ENCODE peak calls at places on chromosomes 11 and 22, in nine cellular contexts. One of them, this sample, is unnamed. For H3K4me1, the result is how much of the 10 kb centered on the place peaks cover.

GRCh38 chr11:122751298-122752070 is 86.8 kb upstream of the CRTAM start:
- DNase-seq in stomach: no peak
- DNase-seq in heart left ventricle: no peak
- DNase-seq in pancreas: no peak
- DNase-seq in heart right ventricle: no peak
- DNase-seq in prostate gland: no peak
- DNase-seq in GM23248: peak
- DNase-seq in cardiac muscle cell: no peak
- DNase-seq in tibial artery: no peak
- DNase-seq in this sample: no peak

GRCh38 chr11:69470301-69470700 is 11.2 kb upstream of the LINC01488 start:
- DNase-seq in pancreas: no peak
- DNase-seq in tibial artery: no peak
- DNase-seq in cardiac muscle cell: no peak
- DNase-seq in stomach: no peak
- DNase-seq in heart right ventricle: no peak
- DNase-seq in GM23248: no peak
- DNase-seq in prostate gland: no peak
- DNase-seq in heart left ventricle: no peak
- DNase-seq in this sample: no peak

GRCh38 chr11:126546191-126546590 is 190.7 kb downstream of the ST3GAL4 start:
- DNase-seq in pancreas: no peak
- DNase-seq in GM23248: peak
- DNase-seq in stomach: no peak
- DNase-seq in prostate gland: no peak
- DNase-seq in heart right ventricle: no peak
- DNase-seq in heart left ventricle: no peak
- DNase-seq in tibial artery: no peak
- DNase-seq in cardiac muscle cell: peak
- DNase-seq in this sample: peak

GRCh38 chr11:10931761-10932700 is 74.2 kb upstream of the ZBED5 start:
- DNase-seq in tibial artery: peak
- DNase-seq in cardiac muscle cell: peak
- DNase-seq in stomach: no peak
- DNase-seq in prostate gland: peak
- DNase-seq in heart right ventricle: peak
- DNase-seq in heart left ventricle: peak
- DNase-seq in pancreas: no peak
- DNase-seq in GM23248: no peak
- DNase-seq in this sample: no peak

GRCh38 chr11:11849127-11849746 is 7.5 kb downstream of the USP47 start:
- DNase-seq in heart right ventricle: peak
- DNase-seq in prostate gland: peak
- DNase-seq in cardiac muscle cell: peak
- DNase-seq in tibial artery: peak
- DNase-seq in stomach: peak
- DNase-seq in GM23248: peak
- DNase-seq in heart left ventricle: peak
- DNase-seq in pancreas: peak
- DNase-seq in this sample: peak

GRCh38 chr11:31799036-31799793 is 11.9 kb downstream of the PAX6 start:
- DNase-seq in cardiac muscle cell: no peak
- DNase-seq in pancreas: no peak
- DNase-seq in heart left ventricle: no peak
- DNase-seq in heart right ventricle: no peak
- DNase-seq in stomach: no peak
- DNase-seq in prostate gland: no peak
- DNase-seq in tibial artery: no peak
- DNase-seq in GM23248: no peak
- DNase-seq in this sample: peak

GRCh38 chr22:27492566-27493201 is 308.9 kb downstream of the MN1 start:
- DNase-seq in prostate gland: no peak
- DNase-seq in pancreas: no peak
- DNase-seq in GM23248: no peak
- DNase-seq in heart right ventricle: no peak
- DNase-seq in cardiac muscle cell: no peak
- DNase-seq in tibial artery: no peak
- DNase-seq in heart left ventricle: no peak
- DNase-seq in stomach: no peak
- DNase-seq in this sample: no peak

GRCh38 chr11:63764201-63764711 is 4.3 kb downstream of the ZFTA start:
- DNase-seq in heart left ventricle: peak
- DNase-seq in tibial artery: no peak
- DNase-seq in prostate gland: no peak
- DNase-seq in pancreas: peak
- DNase-seq in stomach: no peak
- DNase-seq in GM23248: no peak
- DNase-seq in heart right ventricle: no peak
- DNase-seq in cardiac muscle cell: no peak
- DNase-seq in this sample: no peak

GRCh38 chr22:35742342-35743100 is 24.8 kb downstream of the APOL5 start:
- DNase-seq in heart right ventricle: no peak
- DNase-seq in prostate gland: no peak
- DNase-seq in stomach: no peak
- DNase-seq in heart left ventricle: no peak
- DNase-seq in pancreas: no peak
- DNase-seq in GM23248: peak
- DNase-seq in cardiac muscle cell: peak
- DNase-seq in tibial artery: no peak
- DNase-seq in this sample: peak

GRCh38 chr22:35746946-35747703 is 29.5 kb downstream of the APOL5 start:
- DNase-seq in GM23248: peak
- DNase-seq in cardiac muscle cell: no peak
- DNase-seq in heart right ventricle: no peak
- DNase-seq in prostate gland: no peak
- DNase-seq in heart left ventricle: no peak
- DNase-seq in tibial artery: no peak
- DNase-seq in pancreas: no peak
- DNase-seq in stomach: no peak
- DNase-seq in this sample: no peak

GRCh38 chr22:35740616-35741015 is 22.9 kb downstream of the APOL5 start:
- DNase-seq in pancreas: no peak
- DNase-seq in prostate gland: no peak
- DNase-seq in heart left ventricle: no peak
- DNase-seq in cardiac muscle cell: no peak
- DNase-seq in heart right ventricle: no peak
- DNase-seq in stomach: no peak
- DNase-seq in GM23248: peak
- DNase-seq in tibial artery: no peak
- DNase-seq in this sample: no peak

GRCh38 chr22:35746248-35746647 is 28.6 kb downstream of the APOL5 start:
- DNase-seq in stomach: no peak
- DNase-seq in heart left ventricle: peak
- DNase-seq in pancreas: no peak
- DNase-seq in cardiac muscle cell: peak
- DNase-seq in prostate gland: no peak
- DNase-seq in GM23248: no peak
- DNase-seq in tibial artery: no peak
- DNase-seq in heart right ventricle: peak
- DNase-seq in this sample: no peak

DNA sequence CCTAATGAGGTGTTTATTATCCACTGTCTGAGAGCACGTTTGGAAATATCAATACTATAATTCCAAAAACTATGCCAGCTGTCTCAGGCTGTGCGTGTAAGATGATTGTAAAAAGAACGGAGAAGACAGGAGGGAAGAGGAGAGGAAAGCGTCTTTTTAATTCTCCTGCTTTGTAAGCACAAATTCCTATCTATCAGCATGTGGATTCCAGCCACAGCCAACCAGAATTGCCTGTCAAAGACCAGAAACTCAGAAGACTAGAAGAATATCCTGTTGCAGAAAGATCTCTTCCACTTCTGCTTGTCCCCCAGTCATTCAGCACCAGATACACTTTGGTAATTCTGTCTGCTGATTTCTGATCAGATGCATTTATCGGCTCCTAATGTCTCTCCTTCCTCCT is 25.8 kb downstream of the APOL5 start:
- DNase-seq in cardiac muscle cell: peak
- DNase-seq in stomach: no peak
- DNase-seq in GM23248: peak
- DNase-seq in heart right ventricle: no peak
- DNase-seq in heart left ventricle: no peak
- DNase-seq in tibial artery: no peak
- DNase-seq in pancreas: no peak
- DNase-seq in prostate gland: no peak
- DNase-seq in this sample: peak
- H3K27ac ChIP-seq in cardiac muscle cell: peak
- H3K27ac ChIP-seq in stomach: no peak
- H3K27ac ChIP-seq in GM23248: peak
- H3K27ac ChIP-seq in heart right ventricle: no peak
- H3K27ac ChIP-seq in heart left ventricle: peak
- H3K27ac ChIP-seq in tibial artery: no peak
- H3K27ac ChIP-seq in pancreas: no peak
- H3K27ac ChIP-seq in prostate gland: no peak
- H3K27ac ChIP-seq in this sample: no peak

GRCh38 chr22:23779083-23779482 is 6.4 kb downstream of the MMP11 start:
- DNase-seq in pancreas: no peak
- DNase-seq in GM23248: no peak
- DNase-seq in cardiac muscle cell: no peak
- DNase-seq in stomach: no peak
- DNase-seq in prostate gland: no peak
- DNase-seq in tibial artery: no peak
- DNase-seq in heart left ventricle: no peak
- DNase-seq in heart right ventricle: no peak
- DNase-seq in this sample: no peak

GRCh38 chr22:23780146-23780748 is 6.5 kb upstream of the SMARCB1 start:
- DNase-seq in GM23248: no peak
- DNase-seq in stomach: no peak
- DNase-seq in cardiac muscle cell: no peak
- DNase-seq in pancreas: no peak
- DNase-seq in heart left ventricle: no peak
- DNase-seq in prostate gland: no peak
- DNase-seq in tibial artery: no peak
- DNase-seq in heart right ventricle: no peak
- DNase-seq in this sample: no peak

GRCh38 chr22:23777776-23778575 is 5.3 kb downstream of the MMP11 start:
- DNase-seq in tibial artery: peak
- DNase-seq in GM23248: no peak
- DNase-seq in prostate gland: no peak
- DNase-seq in heart right ventricle: peak
- DNase-seq in stomach: no peak
- DNase-seq in cardiac muscle cell: no peak
- DNase-seq in heart left ventricle: peak
- DNase-seq in pancreas: no peak
- DNase-seq in this sample: no peak

GRCh38 chr22:23779731-23780130 is 7.0 kb upstream of the SMARCB1 start:
- DNase-seq in stomach: no peak
- DNase-seq in GM23248: no peak
- DNase-seq in cardiac muscle cell: no peak
- DNase-seq in tibial artery: no peak
- DNase-seq in heart left ventricle: no peak
- DNase-seq in heart right ventricle: no peak
- DNase-seq in pancreas: no peak
- DNase-seq in prostate gland: no peak
- DNase-seq in this sample: no peak

GRCh38 chr22:23778576-23778900 is 5.9 kb downstream of the MMP11 start:
- DNase-seq in cardiac muscle cell: no peak
- DNase-seq in tibial artery: no peak
- DNase-seq in heart right ventricle: no peak
- DNase-seq in stomach: no peak
- DNase-seq in GM23248: no peak
- DNase-seq in prostate gland: no peak
- DNase-seq in pancreas: no peak
- DNase-seq in heart left ventricle: no peak
- DNase-seq in this sample: no peak
- H3K4me1 ChIP-seq in cardiac muscle cell: under half
- H3K4me1 ChIP-seq in tibial artery: under half
- H3K4me1 ChIP-seq in heart right ventricle: under half
- H3K4me1 ChIP-seq in stomach: under half
- H3K4me1 ChIP-seq in GM23248: under half
- H3K4me1 ChIP-seq in prostate gland: under half
- H3K4me1 ChIP-seq in pancreas: under half
- H3K4me1 ChIP-seq in heart left ventricle: under half
- H3K4me1 ChIP-seq in this sample: under half

GRCh38 chr22:41523464-41524221 is 20.6 kb downstream of the POLR3H start:
- DNase-seq in GM23248: peak
- DNase-seq in tibial artery: peak
- DNase-seq in pancreas: peak
- DNase-seq in heart right ventricle: no peak
- DNase-seq in cardiac muscle cell: peak
- DNase-seq in heart left ventricle: peak
- DNase-seq in prostate gland: no peak
- DNase-seq in stomach: peak
- DNase-seq in this sample: peak
- H3K27ac ChIP-seq in GM23248: no peak
- H3K27ac ChIP-seq in tibial artery: peak
- H3K27ac ChIP-seq in pancreas: peak
- H3K27ac ChIP-seq in heart right ventricle: peak
- H3K27ac ChIP-seq in cardiac muscle cell: peak
- H3K27ac ChIP-seq in heart left ventricle: peak
- H3K27ac ChIP-seq in prostate gland: peak
- H3K27ac ChIP-seq in stomach: peak
- H3K27ac ChIP-seq in this sample: no peak

GRCh38 chr11:73322111-73322985 is 14.3 kb downstream of the ARHGEF17 start:
- DNase-seq in tibial artery: no peak
- DNase-seq in stomach: no peak
- DNase-seq in pancreas: no peak
- DNase-seq in cardiac muscle cell: peak
- DNase-seq in GM23248: peak
- DNase-seq in prostate gland: no peak
- DNase-seq in heart right ventricle: no peak
- DNase-seq in heart left ventricle: no peak
- DNase-seq in this sample: no peak

GRCh38 chr11:73318501-73319011 is 10.5 kb downstream of the ARHGEF17 start:
- DNase-seq in GM23248: no peak
- DNase-seq in pancreas: no peak
- DNase-seq in heart right ventricle: no peak
- DNase-seq in cardiac muscle cell: peak
- DNase-seq in heart left ventricle: no peak
- DNase-seq in stomach: no peak
- DNase-seq in tibial artery: no peak
- DNase-seq in prostate gland: no peak
- DNase-seq in this sample: no peak

GRCh38 chr11:73322986-73323306 is 14.9 kb downstream of the ARHGEF17 start:
- DNase-seq in pancreas: no peak
- DNase-seq in GM23248: no peak
- DNase-seq in prostate gland: no peak
- DNase-seq in heart right ventricle: no peak
- DNase-seq in stomach: no peak
- DNase-seq in tibial artery: no peak
- DNase-seq in cardiac muscle cell: no peak
- DNase-seq in heart left ventricle: no peak
- DNase-seq in this sample: no peak

GRCh38 chr11:73321342-73322110 is 13.4 kb downstream of the ARHGEF17 start:
- DNase-seq in GM23248: peak
- DNase-seq in stomach: no peak
- DNase-seq in heart right ventricle: peak
- DNase-seq in heart left ventricle: peak
- DNase-seq in cardiac muscle cell: peak
- DNase-seq in tibial artery: no peak
- DNase-seq in prostate gland: no peak
- DNase-seq in pancreas: peak
- DNase-seq in this sample: no peak

DNA sequence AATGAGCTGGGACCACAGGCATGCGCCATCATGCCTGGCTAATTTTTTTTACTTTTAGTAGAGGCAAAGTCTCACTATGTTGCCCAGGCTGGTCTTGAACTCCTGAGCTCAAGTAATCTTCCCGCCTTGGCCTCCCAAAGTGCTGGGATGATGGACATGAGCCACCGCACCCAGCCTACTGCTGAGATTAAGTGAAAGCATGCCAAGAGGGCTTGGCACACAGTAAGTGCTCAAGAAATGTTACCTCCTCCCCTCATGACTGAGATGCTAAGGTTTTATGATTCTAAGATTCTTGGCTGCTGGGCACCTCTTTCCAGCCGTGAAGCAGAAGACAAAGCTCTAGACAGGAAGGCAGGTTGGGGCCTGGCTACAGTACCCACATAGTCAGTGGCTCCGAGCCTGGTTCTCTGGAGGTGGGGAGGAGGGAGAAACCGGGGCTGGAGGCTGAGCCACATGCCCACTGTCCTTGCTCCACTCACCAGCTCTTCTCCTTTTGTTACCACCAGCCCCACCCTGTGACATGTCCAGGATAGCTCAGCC is 12.8 kb downstream of the ARHGEF17 start:
- DNase-seq in prostate gland: no peak
- DNase-seq in heart right ventricle: no peak
- DNase-seq in cardiac muscle cell: peak
- DNase-seq in GM23248: peak
- DNase-seq in heart left ventricle: no peak
- DNase-seq in tibial artery: no peak
- DNase-seq in pancreas: no peak
- DNase-seq in stomach: no peak
- DNase-seq in this sample: no peak
- H3K4me1 ChIP-seq in prostate gland: under half
- H3K4me1 ChIP-seq in heart right ventricle: half or more
- H3K4me1 ChIP-seq in cardiac muscle cell: under half
- H3K4me1 ChIP-seq in GM23248: half or more
- H3K4me1 ChIP-seq in heart left ventricle: half or more
- H3K4me1 ChIP-seq in tibial artery: half or more
- H3K4me1 ChIP-seq in pancreas: under half
- H3K4me1 ChIP-seq in stomach: half or more
- H3K4me1 ChIP-seq in this sample: under half